ENCODE peak calls at places on chromosome 22, in seven cellular contexts. V, E, I, K, S, D and F are unnamed samples.

GRCh38 chr22:19902245-19902699 is 39.3 kb upstream of the COMT start:
- DNase-seq in E (no peak), D (no peak), S (no peak), V (no peak), I (no peak), K (no peak), F (no peak)

GRCh38 chr22:20469110-20469855 is 26.3 kb downstream of the KLHL22 start:
- DNase-seq in E (no peak), V (no peak), I (no peak), K (no peak), D (no peak), S (no peak), F (no peak)

GRCh38 chr22:19714320-19715252 is at the start of gene SEPTIN5:
- DNase-seq in V (no peak), D (no peak), K (no peak), I (no peak), E (no peak), S (peak; percentile 50), F (peak; percentile 24)

GRCh38 chr22:27377901-27378300 is 423.7 kb downstream of the MN1 start:
- DNase-seq in E (no peak), K (no peak), S (peak; percentile 47), I (peak; percentile 17), V (no peak), D (no peak), F (peak; percentile 93)

GRCh38 chr22:42452916-42453315 is 20.7 kb upstream of the NFAM1 start:
- DNase-seq in E (no peak), S (no peak), V (no peak), I (no peak), K (no peak), D (no peak), F (no peak)

GRCh38 chr22:48313156-48313555 is 1514.5 kb downstream of the BRD1 start:
- DNase-seq in D (no peak), V (no peak), S (no peak), E (no peak), I (no peak), K (no peak), F (no peak)

GRCh38 chr22:39246217-39246616 is 1.4 kb upstream of the PDGFB start:
- DNase-seq in D (no peak), E (no peak), V (no peak), K (no peak), S (no peak), I (no peak), F (no peak)

GRCh38 chr22:29768052-29768680 is 997 bp downstream of the UQCR10 start:
- DNase-seq in E (no peak), D (no peak), V (no peak), S (no peak), I (no peak), K (no peak), F (no peak)

GRCh38 chr22:23180893-23181762 is 819 bp downstream of the BCR start:
- DNase-seq in D (no peak), E (no peak), K (peak; percentile 43), V (no peak), I (peak; percentile 22), S (peak; percentile 29), F (peak; percentile 48)

GRCh38 chr22:23183107-23183698 is 2.9 kb downstream of the BCR start:
- DNase-seq in S (peak; percentile 63), V (peak; percentile 63), I (peak; percentile 52), E (peak; percentile 60), D (no peak), K (no peak), F (peak; percentile 81)

GRCh38 chr22:23181763-23182288 is 1.5 kb downstream of the BCR start:
- DNase-seq in I (no peak), V (no peak), E (no peak), D (no peak), K (peak; percentile 4), S (no peak), F (no peak)

GRCh38 chr22:23184100-23184763 is 3.9 kb downstream of the BCR start:
- DNase-seq in I (no peak), K (no peak), V (no peak), D (no peak), S (peak; percentile 4), E (no peak), F (no peak)

DNA sequence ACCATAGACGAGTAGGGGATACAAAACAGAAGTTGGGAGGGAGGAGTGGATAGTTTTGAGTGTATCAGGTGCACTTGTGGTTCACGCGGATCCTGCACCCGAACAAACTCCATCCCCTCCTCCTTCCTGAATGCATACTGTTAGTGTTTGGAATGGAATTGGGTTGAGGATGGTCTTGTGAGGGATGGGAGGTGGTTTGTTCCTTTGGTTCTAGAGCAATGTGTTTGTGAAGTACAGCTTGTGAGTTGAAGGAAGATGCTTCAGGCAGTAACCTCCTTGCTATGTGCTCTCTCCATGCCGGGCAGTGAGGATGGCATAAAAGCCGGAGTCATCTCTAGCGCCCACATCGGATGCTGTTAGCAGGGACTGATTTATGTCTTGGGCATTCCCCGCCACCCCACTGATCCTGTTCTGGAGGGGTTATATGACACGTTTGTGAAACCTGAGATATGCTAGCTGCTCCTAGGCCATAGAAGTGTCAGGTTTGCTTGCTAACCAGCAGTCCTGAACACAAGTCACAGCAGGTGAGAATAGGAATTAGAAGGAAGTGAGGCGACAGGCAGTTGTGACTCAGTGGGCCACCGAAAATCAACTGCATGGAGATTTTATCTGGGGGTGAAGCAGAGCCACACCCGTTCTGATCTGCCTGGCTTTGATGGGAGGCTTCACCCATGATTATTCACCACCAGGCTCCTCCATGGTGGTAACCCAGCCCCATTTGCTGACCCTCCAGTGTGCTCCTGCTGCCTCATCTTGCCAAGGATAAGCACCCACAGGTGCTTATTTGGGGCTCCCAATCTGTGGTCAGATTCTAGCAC is 2.2 kb downstream of the BCR start:
- DNase-seq in I (no peak), K (peak; percentile 12), D (no peak), E (no peak), S (peak; percentile 11), V (no peak), F (peak; percentile 20)
- H3K27ac ChIP-seq in I (peak overlapping the region; percentile 84), K (peak overlapping the region; percentile 24), D (peak overlapping the region; percentile 68), E (peak overlapping the region; percentile 96), S (no peak overlapping the region), V (peak overlapping the region; percentile 75), F (peak overlapping the region; percentile 49)

GRCh38 chr22:17267661-17268330 is 48.6 kb upstream of the ADA2 start:
- DNase-seq in I (no peak), E (no peak), D (no peak), V (no peak), S (no peak), K (no peak), F (no peak)

GRCh38 chr22:17268501-17269223 is 49.4 kb upstream of the ADA2 start:
- DNase-seq in E (no peak), S (no peak), V (no peak), D (no peak), K (no peak), I (no peak), F (no peak)

GRCh38 chr22:17265649-17266248 is 46.5 kb upstream of the ADA2 start:
- DNase-seq in E (no peak), K (no peak), S (no peak), V (no peak), I (peak; percentile 64), D (no peak), F (no peak)

GRCh38 chr22:17264321-17265052 is 45.3 kb upstream of the ADA2 start:
- DNase-seq in E (no peak), K (no peak), S (peak; percentile 53), I (no peak), D (no peak), V (no peak), F (peak; percentile 9)

DNA sequence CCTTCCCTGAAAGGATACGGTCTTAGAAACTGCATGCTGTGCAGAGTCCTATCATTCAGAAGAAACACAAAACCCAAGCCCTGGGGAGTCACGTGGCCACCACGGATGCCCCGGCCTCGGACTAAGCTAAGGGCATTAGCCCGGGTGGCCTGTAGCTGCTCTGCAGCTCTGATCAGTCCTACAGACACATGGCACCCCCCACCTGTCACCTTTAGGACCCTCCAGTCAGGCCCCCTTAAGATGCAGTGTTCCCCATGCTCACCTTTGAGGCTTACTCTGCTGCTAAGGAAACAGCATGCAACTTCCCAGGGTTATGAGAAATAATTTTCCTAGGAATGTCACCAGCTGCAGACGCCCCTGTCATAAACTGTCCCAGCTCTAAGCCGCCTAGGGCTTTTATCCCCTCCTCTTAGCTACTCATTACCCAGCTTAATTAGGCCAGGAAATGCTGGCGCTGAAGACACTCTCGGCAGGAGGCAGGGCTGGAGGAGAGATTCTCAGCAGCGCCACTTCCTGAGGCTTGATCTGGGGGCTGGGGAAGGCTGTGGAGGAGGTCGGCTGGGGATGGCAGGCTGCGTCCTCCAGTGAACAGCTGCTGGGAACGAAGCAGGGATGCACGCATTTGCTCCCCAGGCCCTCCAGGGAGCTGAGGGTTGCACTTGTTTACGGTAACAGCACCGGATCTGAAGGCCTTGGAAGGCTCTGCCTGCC is 47.2 kb upstream of the ADA2 start:
- DNase-seq in I (peak; percentile 76), D (no peak), V (no peak), E (no peak), K (peak; percentile 11), S (peak; percentile 73), F (no peak)
- H3K27ac ChIP-seq in I (peak overlapping the region; percentile 86), D (no peak overlapping the region), V (no peak overlapping the region), E (no peak overlapping the region), K (no peak overlapping the region), S (no peak overlapping the region), F (no peak overlapping the region)

DNA sequence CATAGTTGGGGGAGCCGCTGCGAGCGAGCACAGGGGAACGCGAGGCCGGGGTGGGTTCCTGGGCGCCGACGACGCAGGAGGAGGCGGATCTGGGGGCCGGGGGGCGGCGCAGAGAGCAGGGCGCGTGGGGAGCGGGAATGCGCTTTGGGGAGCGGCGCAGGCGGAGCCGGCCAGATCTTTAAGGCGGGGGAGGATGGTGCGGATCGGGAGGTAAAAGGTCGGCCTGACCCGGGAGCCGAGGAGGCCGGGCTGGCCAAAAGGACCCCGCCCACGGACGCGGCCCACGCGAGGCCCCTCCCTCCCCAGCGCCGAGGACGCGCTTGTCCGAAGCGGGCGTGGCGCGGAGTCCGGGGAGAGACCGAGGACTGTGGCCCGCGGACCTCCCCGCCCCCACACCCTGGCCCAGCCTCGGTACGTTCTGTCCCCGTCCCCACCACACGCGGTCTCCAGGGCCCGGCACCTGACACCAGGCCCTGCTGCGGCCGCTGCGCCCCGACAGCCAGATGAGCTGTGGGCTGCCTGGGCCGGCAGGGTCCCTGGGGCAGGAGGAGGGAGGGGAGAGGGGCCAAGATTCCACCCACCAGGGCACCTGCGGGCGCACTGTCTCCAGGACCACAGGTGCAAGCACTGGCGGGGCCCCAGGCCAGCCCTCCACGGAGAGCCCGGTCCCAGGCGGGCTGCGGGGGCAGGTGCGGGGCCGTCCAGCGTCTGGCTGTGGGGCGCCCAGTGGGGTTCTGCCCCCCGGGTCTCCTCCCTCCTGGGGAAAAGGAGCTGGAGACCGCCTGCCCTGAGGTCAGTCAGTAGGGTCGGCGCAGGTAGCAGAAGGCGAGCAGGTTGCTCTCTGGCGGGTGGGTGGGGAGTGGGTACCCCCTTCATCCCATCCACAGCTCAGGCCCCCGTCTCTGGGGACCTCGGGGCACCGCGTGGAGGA is 10.9 kb downstream of the PIM3 start:
- DNase-seq in K (no peak), D (peak; percentile 88), V (peak; percentile 61), E (peak; percentile 76), S (peak; percentile 88), I (peak; percentile 92), F (peak; percentile 93)
- H3K27ac ChIP-seq in K (peak overlapping the region; percentile 80), D (peak overlapping the region; percentile 91), V (peak overlapping the region; percentile 95), E (peak overlapping the region; percentile 89), S (peak overlapping the region; percentile 49), I (peak overlapping the region; percentile 89), F (peak overlapping the region; percentile 94)

GRCh38 chr22:33487041-33487716 is 429.0 kb upstream of the SYN3 start:
- DNase-seq in I (no peak), D (no peak), V (no peak), K (no peak), S (no peak), E (no peak), F (no peak)

GRCh38 chr22:33496112-33496511 is 424.2 kb downstream of the LARGE1 start:
- DNase-seq in E (no peak), S (no peak), V (no peak), K (no peak), I (no peak), D (no peak), F (no peak)

GRCh38 chr22:33493476-33494205 is 426.6 kb downstream of the LARGE1 start:
- DNase-seq in D (no peak), V (no peak), I (no peak), K (no peak), E (no peak), S (no peak), F (no peak)

DNA sequence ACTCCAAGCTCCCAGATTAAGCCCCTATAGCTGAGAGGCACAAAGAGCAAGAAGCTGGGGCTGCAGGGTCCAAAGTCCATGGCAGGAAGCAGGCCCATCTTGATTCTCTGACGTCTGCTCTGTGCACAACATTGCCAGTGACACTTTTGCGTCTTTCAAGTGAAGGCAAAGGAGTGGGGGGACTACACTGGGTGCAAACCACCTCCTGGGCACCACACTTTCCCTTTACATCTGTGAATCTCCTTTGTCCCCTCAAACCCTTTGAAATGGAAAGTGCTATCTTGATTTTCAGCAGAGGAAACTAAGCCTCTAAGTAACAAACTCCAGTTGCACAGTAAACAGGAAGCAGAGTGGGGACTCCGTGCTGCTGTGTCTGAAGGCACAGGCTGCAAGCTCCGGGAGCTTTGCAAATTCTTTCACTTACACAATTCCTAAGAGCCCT is 428.0 kb downstream of the LARGE1 start:
- DNase-seq in S (no peak), V (no peak), E (no peak), D (no peak), I (no peak), K (no peak), F (no peak)
- H3K27ac ChIP-seq in S (peak overlapping the region; percentile 8), V (peak overlapping the region; percentile 57), E (no peak overlapping the region), D (no peak overlapping the region), I (no peak overlapping the region), K (no peak overlapping the region), F (no peak overlapping the region)